ENCODE peak calls at places on chromosomes 13 and 19, in ten cellular contexts. D is GM23248, F is MM.1S, C is hepatocyte, H is GM23338, A is SK-N-SH, G is HCT116, B is PC-9, Q is PC-3, X is Karpas-422. N is an unnamed sample.

GRCh38 chr19:23273022-23273593 is 22.9 kb upstream of the ZNF724 start:
- DNase-seq in D (no peak), F (peak; percentile 7), C (no peak), H (no peak), A (peak; percentile 26), G (no peak), B (no peak), Q (no peak), X (peak; percentile 63), N (peak; percentile 51)

GRCh38 chr13:34361528-34361927 is 543.6 kb downstream of the RFC3 start:
- DNase-seq in D (peak; percentile 35), F (no peak), C (peak; percentile 13), H (no peak), A (peak; percentile 17), G (no peak), B (no peak), Q (peak; percentile 47), X (no peak), N (no peak)

GRCh38 chr13:23794267-23795161 is 94.7 kb downstream of the MIPEP start:
- DNase-seq in D (peak; percentile 71), F (peak; percentile 10), C (no peak), H (no peak), A (no peak), G (no peak), B (no peak), Q (peak; percentile 79), X (no peak), N (peak; percentile 32)

GRCh38 chr13:42478531-42479156 is 95.3 kb upstream of the TNFSF11 start:
- DNase-seq in D (peak; percentile 34), F (no peak), C (peak; percentile 32), H (peak; percentile 62), A (peak; percentile 11), G (peak; percentile 10), B (no peak), Q (peak; percentile 53), X (peak; percentile 78), N (peak; percentile 4)

GRCh38 chr19:2255112-2255845 is 938 bp downstream of the JSRP1 start:
- DNase-seq in D (no peak), F (peak; percentile 90), C (no peak), H (no peak), A (peak; percentile 78), G (no peak), B (no peak), Q (no peak), X (no peak), N (no peak)

GRCh38 chr19:42330521-42330835 is 5.0 kb downstream of the MEGF8 start:
- DNase-seq in D (peak; percentile 30), F (no peak), C (no peak), H (no peak), A (no peak), G (no peak), B (no peak), Q (no peak), X (no peak), N (no peak)

GRCh38 chr19:54521022-54521859 is 18.6 kb downstream of the LAIR2 start:
- DNase-seq in D (no peak), F (no peak), C (no peak), H (no peak), A (no peak), G (no peak), B (no peak), Q (no peak), X (no peak), N (no peak)

GRCh38 chr13:28449826-28450773 is 44.8 kb downstream of the FLT1 start:
- DNase-seq in D (peak; percentile 30), F (no peak), C (no peak), H (no peak), A (no peak), G (no peak), B (no peak), Q (peak; percentile 28), X (no peak), N (no peak)

GRCh38 chr13:99617474-99618255 is 116.4 kb downstream of the TM9SF2 start:
- DNase-seq in D (peak; percentile 87), F (no peak), C (peak; percentile 86), H (peak; percentile 89), A (peak; percentile 35), G (peak; percentile 18), B (no peak), Q (peak; percentile 46), X (peak; percentile 85), N (peak; percentile 17)

GRCh38 chr19:19191920-19192882 is at the start of the genes BORCS8 and RFXANK:
- DNase-seq in D (peak; percentile 100), F (peak; percentile 99), C (peak; percentile 100), H (peak; percentile 100), A (peak; percentile 98), G (peak; percentile 98), B (peak; percentile 99), Q (peak; percentile 99), X (peak; percentile 100), N (peak; percentile 100)

GRCh38 chr19:48608798-48609263 is 2.3 kb downstream of the SPACA4 start:
- DNase-seq in D (peak; percentile 73), F (peak; percentile 68), C (no peak), H (peak; percentile 82), A (peak; percentile 86), G (peak; percentile 66), B (peak; percentile 39), Q (peak; percentile 35), X (peak; percentile 86), N (peak; percentile 74)

GRCh38 chr19:55075366-55075998 is at the start of gene EPS8L1:
- DNase-seq in D (no peak), F (no peak), C (peak; percentile 91), H (peak; percentile 95), A (no peak), G (no peak), B (peak; percentile 97), Q (peak; percentile 85), X (no peak), N (no peak)

GRCh38 chr13:112978561-112979405 is 9.8 kb downstream of the MCF2L start:
- DNase-seq in D (no peak), F (no peak), C (no peak), H (no peak), A (peak; percentile 65), G (no peak), B (no peak), Q (no peak), X (no peak), N (no peak)

GRCh38 chr13:112981361-112981905 is 12.4 kb downstream of the MCF2L start:
- DNase-seq in D (no peak), F (no peak), C (no peak), H (no peak), A (no peak), G (no peak), B (no peak), Q (no peak), X (no peak), N (no peak)

GRCh38 chr13:112980441-112980840 is 11.4 kb downstream of the MCF2L start:
- DNase-seq in D (no peak), F (no peak), C (no peak), H (no peak), A (peak; percentile 85), G (no peak), B (no peak), Q (no peak), X (no peak), N (no peak)

GRCh38 chr13:112977525-112977924 is 8.5 kb downstream of the MCF2L start:
- DNase-seq in D (no peak), F (no peak), C (no peak), H (no peak), A (no peak), G (no peak), B (no peak), Q (no peak), X (no peak), N (no peak)

DNA sequence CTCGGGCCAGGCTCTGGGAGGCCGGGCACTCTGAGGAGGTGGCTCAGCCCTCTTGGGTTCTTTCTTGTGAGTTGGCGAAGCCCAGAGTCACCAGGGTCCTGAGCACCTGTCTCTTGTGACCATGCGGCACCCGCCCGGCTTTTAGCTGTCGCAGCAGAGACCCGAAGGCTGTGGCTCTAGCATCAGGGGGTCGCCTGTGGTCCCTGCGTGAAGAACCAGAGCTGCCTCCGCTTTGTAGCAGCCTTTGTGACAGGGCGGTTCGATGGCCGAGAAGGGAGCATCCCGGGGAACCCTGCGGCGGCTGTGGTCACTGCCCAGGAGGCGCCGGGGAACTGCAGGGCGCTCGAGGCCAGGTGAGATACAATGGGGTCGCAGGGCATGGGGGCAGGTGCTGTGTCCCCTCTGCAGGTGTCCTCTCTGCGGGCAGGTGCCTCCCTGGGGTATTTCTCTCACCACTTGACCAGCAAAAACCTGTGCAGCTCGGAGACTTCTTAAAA is 10.4 kb downstream of the MCF2L start:
- DNase-seq in D (no peak), F (no peak), C (no peak), H (no peak), A (no peak), G (no peak), B (no peak), Q (no peak), X (no peak), N (no peak)
- H3K9me2 ChIP-seq in D (no peaks in the 10 kb centered on the region), F (no peaks in the 10 kb centered on the region), C (no peaks in the 10 kb centered on the region), H (no peaks in the 10 kb centered on the region), A (no peaks in the 10 kb centered on the region), G (no peaks in the 10 kb centered on the region), B (no peaks in the 10 kb centered on the region), Q (no peaks in the 10 kb centered on the region), X (no peaks in the 10 kb centered on the region), N (no peaks in the 10 kb centered on the region)

DNA sequence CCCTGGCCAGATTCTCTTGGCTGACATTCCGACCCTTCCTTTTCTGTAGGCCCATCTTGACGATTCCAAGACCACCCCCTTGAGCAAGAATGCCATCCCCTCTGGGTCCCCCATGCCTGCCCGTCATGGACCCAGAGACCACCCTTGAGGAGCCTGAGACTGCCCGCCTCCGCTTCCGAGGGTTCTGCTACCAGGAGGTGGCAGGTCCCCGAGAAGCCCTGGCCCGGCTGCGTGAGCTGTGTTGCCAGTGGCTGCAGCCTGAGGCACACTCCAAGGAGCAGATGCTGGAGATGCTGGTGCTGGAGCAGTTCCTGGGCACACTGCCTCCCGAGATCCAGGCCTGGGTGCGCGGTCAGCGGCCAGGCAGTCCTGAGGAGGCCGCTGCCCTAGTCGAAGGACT is 978 bp downstream of the ZNF446 start:
- DNase-seq in D (no peak), F (no peak), C (no peak), H (no peak), A (no peak), G (no peak), B (no peak), Q (no peak), X (no peak), N (no peak)
- H3K9me2 ChIP-seq in D (no peaks in the 10 kb centered on the region), F (no peaks in the 10 kb centered on the region), C (no peaks in the 10 kb centered on the region), H (no peaks in the 10 kb centered on the region), A (no peaks in the 10 kb centered on the region), G (no peaks in the 10 kb centered on the region), B (no peaks in the 10 kb centered on the region), Q (no peaks in the 10 kb centered on the region), X (no peaks in the 10 kb centered on the region), N (no peaks in the 10 kb centered on the region)

DNA sequence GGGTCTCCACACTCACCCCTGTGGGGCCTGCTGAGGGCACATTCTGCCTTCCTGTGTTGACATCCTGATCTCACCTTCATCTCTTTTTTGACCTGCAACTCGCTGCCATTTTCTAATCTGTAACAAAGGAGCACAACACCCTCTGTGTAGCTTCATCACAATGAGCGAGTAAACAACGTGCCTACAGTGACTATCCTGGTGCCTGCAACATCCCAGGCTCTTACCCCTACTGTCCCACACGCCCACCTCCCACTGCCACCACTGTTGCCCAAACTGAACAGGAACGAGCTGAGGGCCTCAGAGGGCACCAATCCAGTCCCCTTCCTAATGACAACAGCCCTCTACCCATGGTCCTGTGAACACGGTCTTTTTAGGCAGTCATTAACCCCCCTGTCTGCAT is 102.2 kb upstream of the GJB6 start:
- DNase-seq in D (no peak), F (no peak), C (no peak), H (no peak), A (no peak), G (no peak), B (no peak), Q (no peak), X (no peak), N (no peak)
- H3K9me2 ChIP-seq in D (no peaks in the 10 kb centered on the region), F (no peaks in the 10 kb centered on the region), C (no peaks in the 10 kb centered on the region), H (no peaks in the 10 kb centered on the region), A (no peaks in the 10 kb centered on the region), G (no peaks in the 10 kb centered on the region), B (no peaks in the 10 kb centered on the region), Q (no peaks in the 10 kb centered on the region), X (no peaks in the 10 kb centered on the region), N (no peaks in the 10 kb centered on the region)

GRCh38 chr19:44809856-44810554 is 1.1 kb downstream of the BCAM start:
- DNase-seq in D (no peak), F (no peak), C (no peak), H (no peak), A (no peak), G (no peak), B (no peak), Q (no peak), X (no peak), N (no peak)
- H3K9me2 ChIP-seq in D (no peaks in the 10 kb centered on the region), F (no peaks in the 10 kb centered on the region), C (no peaks in the 10 kb centered on the region), H (no peaks in the 10 kb centered on the region), A (no peaks in the 10 kb centered on the region), G (no peaks in the 10 kb centered on the region), B (no peaks in the 10 kb centered on the region), Q (no peaks in the 10 kb centered on the region), X (no peaks in the 10 kb centered on the region), N (no peaks in the 10 kb centered on the region)